ENCODE peak calls at places on chromosome 13, in ten cellular contexts. G, Z, L, O, D, R, X, T, Y and C are unnamed samples. For H3K4me1, the result is how much of the 10 kb centered on the place peaks cover.

GRCh38 chr13:109140777-109141354 is 511.5 kb downstream of the MYO16 start:
- DNase-seq in G (no peak), Z (no peak), L (no peak), O (no peak), D (no peak), R (no peak), X (no peak), T (no peak), Y (no peak), C (no peak)

GRCh38 chr13:39585219-39585618 is 17.8 kb downstream of the LHFPL6 start:
- DNase-seq in G (no peak), Z (no peak), L (no peak), O (no peak), D (no peak), R (no peak), X (no peak), T (no peak), Y (no peak), C (no peak)

GRCh38 chr13:60137911-60138570 is 25.7 kb downstream of the DIAPH3 start:
- DNase-seq in G (no peak), Z (no peak), L (no peak), O (no peak), D (no peak), R (no peak), X (no peak), T (no peak), Y (no peak), C (no peak)

GRCh38 chr13:60509601-60510386 is 112.8 kb downstream of the TDRD3 start:
- DNase-seq in G (no peak), Z (no peak), L (no peak), O (peak), D (no peak), R (no peak), X (no peak), T (no peak), Y (no peak), C (no peak)

GRCh38 chr13:52428295-52428694 is 22.1 kb downstream of the VPS36 start:
- DNase-seq in G (no peak), Z (no peak), L (peak), O (peak), D (peak), R (no peak), X (no peak), T (no peak), Y (no peak), C (no peak)

GRCh38 chr13:95032114-95032513 is 269.1 kb downstream of the ABCC4 start:
- DNase-seq in G (no peak), Z (no peak), L (no peak), O (no peak), D (no peak), R (no peak), X (no peak), T (no peak), Y (no peak), C (no peak)

GRCh38 chr13:52851153-52851962 is 2.9 kb upstream of the PCDH8 start:
- DNase-seq in G (peak), Z (no peak), L (no peak), O (no peak), D (peak), R (peak), X (no peak), T (peak), Y (no peak), C (peak)

GRCh38 chr13:26307701-26308100 is 53.8 kb downstream of the CDK8 start:
- DNase-seq in G (no peak), Z (no peak), L (no peak), O (no peak), D (no peak), R (no peak), X (no peak), T (no peak), Y (no peak), C (no peak)

GRCh38 chr13:99959127-99959529 is 12.4 kb downstream of the ZIC5 start:
- DNase-seq in G (no peak), Z (no peak), L (no peak), O (no peak), D (peak), R (no peak), X (no peak), T (no peak), Y (no peak), C (no peak)

GRCh38 chr13:65744761-65745160 is 1485.4 kb downstream of the PCDH9 start:
- DNase-seq in G (no peak), Z (no peak), L (no peak), O (peak), D (no peak), R (no peak), X (no peak), T (no peak), Y (no peak), C (no peak)

GRCh38 chr13:59016250-59016649 is 1147.5 kb downstream of the DIAPH3 start:
- DNase-seq in G (no peak), Z (no peak), L (no peak), O (no peak), D (no peak), R (no peak), X (no peak), T (no peak), Y (no peak), C (no peak)

GRCh38 chr13:86282450-86282849 is 483.2 kb upstream of the SLITRK6 start:
- DNase-seq in G (no peak), Z (no peak), L (no peak), O (no peak), D (no peak), R (no peak), X (no peak), T (no peak), Y (no peak), C (no peak)

GRCh38 chr13:80341771-80342271 is 895 bp upstream of the SPRY2 start:
- DNase-seq in G (peak), Z (no peak), L (peak), O (peak), D (no peak), R (peak), X (peak), T (peak), Y (peak), C (peak)

GRCh38 chr13:91882918-91883317 is 484.5 kb downstream of the GPC5 start:
- DNase-seq in G (no peak), Z (no peak), L (no peak), O (no peak), D (no peak), R (no peak), X (no peak), T (no peak), Y (no peak), C (no peak)

DNA sequence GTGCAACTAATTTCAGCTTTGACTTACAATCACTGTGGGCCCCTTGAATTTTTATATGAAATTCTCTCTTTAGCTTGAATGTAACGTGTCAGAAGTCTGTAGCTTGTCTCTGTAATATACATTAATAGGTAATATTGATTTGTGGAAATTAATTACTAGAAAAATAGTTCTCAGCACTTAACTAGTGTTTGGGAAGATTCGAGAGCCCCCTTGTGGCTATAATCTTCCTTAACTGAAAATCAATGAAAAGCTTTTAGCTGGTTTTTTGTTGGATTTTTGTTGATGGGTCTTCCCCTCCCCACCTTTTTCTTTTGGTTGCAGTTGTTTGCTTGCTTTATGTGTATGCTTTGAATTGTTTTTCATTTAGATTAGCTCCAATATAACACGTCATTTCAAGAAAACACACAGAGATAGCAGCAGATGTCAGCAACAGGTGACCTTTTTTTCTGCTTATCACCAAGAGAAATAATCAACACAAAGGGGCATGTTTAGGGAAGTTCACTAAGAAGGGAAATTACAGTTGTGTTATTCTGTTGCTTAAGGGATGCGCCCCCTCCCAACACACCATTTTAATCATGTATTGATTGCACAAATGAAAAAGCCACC is 176.8 kb downstream of the OXGR1 start:
- DNase-seq in G (no peak), Z (no peak), L (peak), O (peak), D (no peak), R (no peak), X (no peak), T (no peak), Y (no peak), C (no peak)
- TF ChIP-seq CTCF in G (peak), Z (peak), L (peak), O (peak), D (peak), R (no peak), X (peak), T (peak), Y (no peak), C (peak)

GRCh38 chr13:41311607-41312500 is 787 bp downstream of the NAA16 start:
- DNase-seq in G (peak), Z (no peak), L (peak), O (peak), D (peak), R (peak), X (peak), T (peak), Y (peak), C (peak)
- TF ChIP-seq POLR2A in G (no peak), Z (no peak), L (no peak), O (no peak), D (no peak), R (no peak), X (no peak), T (no peak), Y (no peak), C (no peak)

GRCh38 chr13:21014666-21015170 is 46.7 kb downstream of the LATS2 start:
- DNase-seq in G (peak), Z (no peak), L (peak), O (peak), D (no peak), R (no peak), X (peak), T (no peak), Y (no peak), C (peak)
- H3K4me1 ChIP-seq in G (half or more), Z (under half), L (half or more), O (under half), D (half or more), R (under half), X (under half), T (under half), Y (under half), C (half or more)

DNA sequence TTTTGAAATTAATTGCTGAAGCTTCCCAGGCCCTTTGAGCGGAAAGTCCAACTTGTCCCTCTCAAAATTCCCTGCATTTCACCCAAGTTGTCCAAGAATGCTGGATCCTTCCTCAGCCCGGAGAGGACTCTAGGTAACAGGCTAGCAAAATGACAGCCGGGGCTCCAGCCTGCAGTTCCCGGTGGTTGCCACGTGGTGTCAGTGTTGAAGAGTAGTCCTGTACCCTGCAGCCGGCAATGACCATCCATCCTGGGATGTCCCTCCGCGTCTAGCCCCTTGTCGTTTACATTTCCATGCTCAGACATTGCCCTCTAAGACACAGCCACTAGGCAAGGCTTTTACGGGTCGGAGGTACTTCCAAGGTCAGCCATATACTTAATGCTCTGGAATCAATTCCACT is 31.4 kb upstream of the MTIF3 start:
- DNase-seq in G (no peak), Z (peak), L (peak), O (peak), D (peak), R (peak), X (peak), T (peak), Y (no peak), C (peak)
- TF ChIP-seq CTCF in G (peak), Z (peak), L (no peak), O (peak), D (peak), R (no peak), X (peak), T (peak), Y (peak), C (peak)

GRCh38 chr13:110869231-110869804 is 45.6 kb downstream of the ANKRD10 start:
- DNase-seq in G (peak), Z (no peak), L (no peak), O (no peak), D (no peak), R (no peak), X (no peak), T (peak), Y (no peak), C (no peak)

GRCh38 chr13:110868631-110869165 is 46.2 kb downstream of the ANKRD10 start:
- DNase-seq in G (no peak), Z (no peak), L (no peak), O (no peak), D (no peak), R (no peak), X (peak), T (peak), Y (no peak), C (no peak)

GRCh38 chr13:110867380-110867779 is 47.5 kb downstream of the ANKRD10 start:
- DNase-seq in G (no peak), Z (no peak), L (no peak), O (no peak), D (no peak), R (no peak), X (no peak), T (no peak), Y (no peak), C (no peak)

GRCh38 chr13:110872034-110872767 is 42.7 kb downstream of the ANKRD10 start:
- DNase-seq in G (no peak), Z (no peak), L (no peak), O (no peak), D (no peak), R (no peak), X (peak), T (no peak), Y (no peak), C (no peak)

DNA sequence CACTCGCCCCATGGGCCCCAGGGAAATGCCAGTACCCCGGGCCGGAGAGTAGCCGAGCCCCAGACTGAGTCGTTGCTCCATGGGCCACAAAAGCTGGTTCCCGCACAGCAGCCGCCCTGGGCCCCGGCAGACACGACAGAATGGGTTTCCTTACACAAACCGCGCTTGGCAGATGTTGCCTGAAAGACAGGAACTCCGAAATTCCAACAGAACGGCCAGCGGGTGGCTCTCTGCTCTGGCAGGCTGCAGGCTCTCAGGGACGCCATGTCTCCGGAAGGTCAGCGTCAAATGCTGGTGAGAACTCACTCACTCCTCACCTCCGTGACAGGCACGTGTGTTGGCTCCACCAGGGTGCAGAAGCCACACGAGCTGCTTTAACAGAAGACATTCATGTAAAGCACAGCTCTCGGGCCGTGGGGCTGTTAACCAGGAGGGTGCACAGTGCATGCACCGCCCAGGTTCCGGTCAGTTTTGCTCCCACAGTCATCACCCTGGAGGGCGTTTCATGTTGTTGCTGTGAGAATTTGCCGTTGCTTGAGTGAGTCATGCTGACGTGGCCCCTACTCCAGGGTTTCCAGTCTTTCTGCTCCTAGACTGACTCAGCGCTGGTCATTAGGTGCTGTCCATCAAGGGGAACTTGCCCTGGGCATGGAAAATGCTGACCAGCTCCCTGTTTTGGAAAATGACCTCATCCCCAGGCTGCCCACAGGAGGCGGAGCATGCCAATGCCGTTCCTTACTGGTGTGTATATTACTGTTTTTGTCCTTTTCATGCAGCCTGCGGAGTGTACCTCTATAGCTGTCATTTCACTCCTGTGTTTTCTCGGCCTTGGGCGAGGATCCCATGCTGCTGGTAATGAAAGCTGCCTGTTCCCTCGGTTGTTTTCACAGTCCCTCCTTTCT is 44.8 kb downstream of the ANKRD10 start:
- DNase-seq in G (peak), Z (no peak), L (peak), O (peak), D (peak), R (peak), X (peak), T (peak), Y (peak), C (peak)
- TF ChIP-seq POLR2A in G (no peak), Z (no peak), L (no peak), O (peak), D (no peak), R (no peak), X (peak), T (no peak), Y (no peak), C (no peak)

DNA sequence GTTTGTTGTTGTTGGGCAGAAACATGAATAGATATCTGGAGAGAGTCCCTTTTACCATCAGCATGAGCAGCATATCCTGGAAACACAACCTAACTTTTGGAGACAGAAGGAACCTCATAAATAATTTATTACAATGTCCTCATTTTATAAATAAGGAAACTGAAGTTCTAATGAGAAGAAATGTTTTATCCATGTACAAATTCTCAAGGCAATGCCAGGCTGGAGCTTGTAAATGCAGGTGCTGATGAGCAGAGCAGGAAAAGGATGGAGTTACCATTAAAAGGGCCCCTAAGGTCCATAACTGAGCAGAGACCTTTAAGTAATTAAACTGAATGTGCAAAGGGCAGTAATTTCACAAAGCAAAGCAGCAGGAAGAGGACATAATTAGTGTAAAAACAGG is 17.3 kb downstream of the LCP1 start:
- DNase-seq in G (no peak), Z (no peak), L (no peak), O (no peak), D (no peak), R (no peak), X (no peak), T (no peak), Y (no peak), C (no peak)
- H3K4me1 ChIP-seq in G (under half), Z (under half), L (under half), O (under half), D (under half), R (under half), X (under half), T (under half), Y (under half), C (under half)

GRCh38 chr13:37138169-37138568 is 32.7 kb upstream of the CSNK1A1L start:
- DNase-seq in G (no peak), Z (peak), L (peak), O (no peak), D (no peak), R (no peak), X (no peak), T (no peak), Y (no peak), C (no peak)
- TF ChIP-seq CTCF in G (peak), Z (peak), L (no peak), O (no peak), D (no peak), R (no peak), X (no peak), T (no peak), Y (no peak), C (no peak)